ENCODE peak calls at places on chromosomes 3 and 15, in five cellular contexts. O is IMR-90, R is ELF-1, Z is retinal pigment epithelial cell, E is MV-4-11. H is an unnamed sample.

GRCh38 chr3:174325834-174326705 is 533.1 kb upstream of the NAALADL2 start:
- DNase-seq in E (no peak), O (peak; percentile 63), Z (peak; percentile 47), R (no peak), H (peak; percentile 33)

GRCh38 chr15:58182460-58183163 is 44.4 kb downstream of the AQP9 start:
- DNase-seq in R (peak; percentile 81), E (peak; percentile 7), O (peak; percentile 41), Z (no peak), H (peak; percentile 50)

GRCh38 chr15:75758071-75758872 is 45.6 kb upstream of the CSPG4 start:
- DNase-seq in E (peak; percentile 85), O (peak; percentile 79), Z (peak; percentile 40), R (peak; percentile 96), H (peak; percentile 87)

GRCh38 chr3:9396301-9396631 is 1.1 kb upstream of the SETD5 start:
- DNase-seq in E (peak; percentile 91), R (peak; percentile 97), Z (peak; percentile 82), O (peak; percentile 96), H (peak; percentile 99)

GRCh38 chr3:49720383-49721164 is 1.1 kb upstream of the AMIGO3 start:
- DNase-seq in E (no peak), Z (no peak), O (no peak), R (no peak), H (no peak)

GRCh38 chr15:95842576-95842975 is 487.9 kb upstream of the NR2F2 start:
- DNase-seq in O (no peak), Z (no peak), E (no peak), R (no peak), H (no peak)

GRCh38 chr3:124395584-124396340 is 334.5 kb upstream of the UMPS start:
- DNase-seq in O (peak; percentile 6), Z (no peak), R (no peak), E (no peak), H (peak; percentile 21)

GRCh38 chr3:9778518-9779129 is 8.9 kb upstream of the CAMK1 start:
- DNase-seq in R (no peak), E (peak; percentile 37), Z (no peak), O (no peak), H (no peak)

GRCh38 chr15:87849181-87849580 is 407.4 kb downstream of the NTRK3 start:
- DNase-seq in R (no peak), O (peak; percentile 31), E (no peak), Z (no peak), H (no peak)

GRCh38 chr3:165522371-165522770 is 314.9 kb downstream of the BCHE start:
- DNase-seq in Z (peak; percentile 25), R (no peak), E (no peak), O (no peak), H (no peak)

GRCh38 chr3:136984837-136985236 is 27.1 kb downstream of the IL20RB start:
- DNase-seq in E (no peak), O (peak; percentile 74), Z (no peak), R (peak; percentile 51), H (peak; percentile 98)

GRCh38 chr3:49498655-49499054 is 28.6 kb downstream of the DAG1 start:
- DNase-seq in E (no peak), O (no peak), R (no peak), Z (no peak), H (no peak)

GRCh38 chr3:187567026-187567425 is 103.2 kb downstream of the SST start:
- DNase-seq in Z (no peak), E (peak; percentile 55), O (peak; percentile 7), R (no peak), H (no peak)